ENCODE peak calls at places on chromosomes 1 and 21, in ten cellular contexts. H, X, F, O, Z, B, E, I, J and Q are unnamed samples.
A peak's percentile ranks its signal among the peaks of the same experiment; 100 is the strongest.

GRCh38 chr1:204302769-204303168 is 57.0 kb downstream of the PLEKHA6 start:
- DNase-seq in H (no peak), X (no peak), F (no peak), O (no peak), Z (no peak), B (no peak), E (no peak), I (no peak), J (no peak), Q (no peak)

GRCh38 chr21:46555225-46555617 is 49.7 kb downstream of the S100B start:
- DNase-seq in H (no peak), X (no peak), F (no peak), O (no peak), Z (no peak), B (no peak), E (no peak), I (no peak), J (no peak), Q (no peak)

GRCh38 chr1:65036614-65037180 is 70.3 kb upstream of the JAK1 start:
- DNase-seq in H (no peak), X (peak; percentile 22), F (no peak), O (no peak), Z (no peak), B (peak; percentile 69), E (no peak), I (no peak), J (no peak), Q (no peak)

GRCh38 chr1:77533660-77534295 is 148.7 kb downstream of the ZZZ3 start:
- DNase-seq in H (peak; percentile 73), X (peak; percentile 43), F (peak; percentile 46), O (peak; percentile 66), Z (peak; percentile 71), B (peak; percentile 50), E (peak; percentile 44), I (peak; percentile 64), J (peak; percentile 67), Q (peak; percentile 59)

GRCh38 chr1:70385477-70385876 is 25.6 kb upstream of the CTH start:
- DNase-seq in H (no peak), X (no peak), F (no peak), O (no peak), Z (no peak), B (no peak), E (no peak), I (peak; percentile 2), J (no peak), Q (no peak)

GRCh38 chr1:74199504-74199903 is 1.5 kb downstream of the FPGT start:
- DNase-seq in H (no peak), X (no peak), F (no peak), O (no peak), Z (no peak), B (no peak), E (no peak), I (no peak), J (no peak), Q (no peak)

GRCh38 chr21:29367335-29367734 is 68.6 kb downstream of the BACH1 start:
- DNase-seq in H (no peak), X (no peak), F (no peak), O (no peak), Z (no peak), B (no peak), E (no peak), I (no peak), J (no peak), Q (no peak)

GRCh38 chr21:16159213-16159970 is 429.6 kb downstream of the USP25 start:
- DNase-seq in H (no peak), X (peak; percentile 76), F (peak; percentile 6), O (no peak), Z (no peak), B (no peak), E (no peak), I (no peak), J (no peak), Q (no peak)

GRCh38 chr1:21293537-21294265 is 3.4 kb upstream of the ECE1 start:
- DNase-seq in H (no peak), X (no peak), F (no peak), O (no peak), Z (no peak), B (no peak), E (no peak), I (peak; percentile 94), J (no peak), Q (no peak)

GRCh38 chr1:183837062-183837461 is 32.1 kb downstream of the RGL1 start:
- DNase-seq in H (no peak), X (no peak), F (no peak), O (no peak), Z (no peak), B (no peak), E (no peak), I (no peak), J (no peak), Q (no peak)

DNA sequence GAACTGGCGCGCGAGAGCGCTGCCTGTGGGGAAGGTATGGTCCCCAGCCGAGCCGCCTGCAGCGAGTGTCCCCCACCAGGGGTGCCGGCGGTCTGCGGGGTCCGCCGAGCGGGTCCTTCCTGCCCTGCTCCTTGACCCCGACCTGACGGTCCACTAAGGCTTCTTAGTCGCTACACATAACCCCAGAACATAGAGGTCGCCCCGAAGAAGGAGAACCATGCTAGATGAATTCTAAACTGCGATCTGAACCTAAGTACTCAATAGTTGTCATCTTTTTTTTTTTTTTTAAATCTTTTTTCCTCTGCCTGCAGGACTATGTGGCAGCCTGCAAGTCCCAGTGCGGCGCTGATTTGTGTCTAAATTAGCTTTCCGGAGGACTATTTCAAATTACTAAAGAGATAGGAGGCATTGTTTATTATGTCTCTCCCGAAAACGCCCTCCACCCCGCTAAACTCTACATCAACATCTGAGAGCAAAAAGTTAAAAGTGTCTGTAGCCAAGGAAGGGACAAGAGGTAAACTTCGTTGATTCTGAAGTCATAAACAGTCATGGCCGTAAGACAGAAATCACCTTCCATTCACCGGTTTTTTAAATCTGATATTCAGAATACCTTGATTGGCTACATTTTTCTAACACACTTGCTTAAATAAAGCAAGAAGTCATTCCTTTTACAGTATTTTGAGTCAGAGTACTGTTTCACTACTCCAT is 476 bp downstream of the AXDND1 start:
- DNase-seq in H (no peak), X (peak; percentile 23), F (no peak), O (no peak), Z (peak; percentile 12), B (no peak), E (no peak), I (no peak), J (no peak), Q (no peak)
- TF ChIP-seq CTCF in H (peak; percentile 19), X (no peak), F (no peak), O (no peak), Z (no peak), B (peak; percentile 31), E (no peak), I (no peak), J (no peak), Q (no peak)

GRCh38 chr1:236608930-236609726 is 4.8 kb upstream of the HEATR1 start:
- DNase-seq in H (peak; percentile 57), X (peak; percentile 42), F (no peak), O (peak; percentile 79), Z (peak; percentile 90), B (peak; percentile 49), E (no peak), I (peak; percentile 34), J (peak; percentile 74), Q (peak; percentile 74)

GRCh38 chr1:236605030-236605806 is 902 bp upstream of the HEATR1 start:
- DNase-seq in H (no peak), X (no peak), F (no peak), O (no peak), Z (no peak), B (no peak), E (no peak), I (no peak), J (no peak), Q (no peak)

GRCh38 chr1:236602171-236602570 is 2.1 kb downstream of the HEATR1 start:
- DNase-seq in H (no peak), X (no peak), F (no peak), O (no peak), Z (no peak), B (no peak), E (no peak), I (no peak), J (no peak), Q (no peak)

GRCh38 chr1:236603896-236604217 is 459 bp downstream of the HEATR1 start:
- DNase-seq in H (no peak), X (no peak), F (no peak), O (no peak), Z (no peak), B (no peak), E (no peak), I (peak; percentile 24), J (no peak), Q (peak; percentile 20)

DNA sequence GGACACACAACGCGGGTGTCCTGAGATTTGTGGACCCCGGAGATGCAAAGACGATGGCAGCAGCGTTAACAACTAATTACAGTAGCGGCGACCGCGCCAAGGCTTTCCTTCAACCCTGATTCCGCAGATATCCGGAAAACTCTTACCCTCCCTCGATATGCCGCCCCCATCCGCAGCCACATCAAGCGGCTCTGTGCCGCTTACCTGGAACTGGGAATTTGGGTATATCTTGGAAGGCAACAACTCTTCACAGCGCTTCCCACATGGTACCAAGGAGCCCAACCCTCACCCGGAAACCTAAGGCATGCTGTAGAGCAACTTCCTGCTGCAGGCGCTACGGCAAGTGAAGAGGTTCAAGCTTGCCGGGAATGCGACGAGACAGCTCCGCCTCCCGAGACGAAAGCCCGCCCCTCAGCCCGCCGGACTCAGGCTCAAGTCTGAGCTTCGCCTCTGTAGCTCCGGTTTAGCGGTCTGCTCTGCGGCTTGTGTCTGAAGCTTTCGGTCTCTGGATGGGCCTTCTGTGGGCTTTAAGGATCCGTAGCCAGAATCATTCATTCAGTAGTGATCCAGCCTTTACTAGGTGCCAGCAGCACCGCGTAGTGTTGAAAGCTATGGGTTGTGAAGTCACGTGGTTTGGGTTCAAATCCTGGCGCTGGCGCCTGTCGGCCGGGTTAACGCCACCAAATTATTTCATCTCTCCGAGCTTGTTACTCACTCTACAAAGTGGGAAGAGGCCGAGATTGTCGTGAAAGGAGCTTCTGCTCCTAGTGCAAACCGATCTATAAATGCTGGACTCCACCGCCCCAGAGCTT is at the start of gene HEATR1:
- DNase-seq in H (peak; percentile 91), X (peak; percentile 93), F (peak; percentile 91), O (peak; percentile 94), Z (peak; percentile 99), B (peak; percentile 88), E (peak; percentile 91), I (peak; percentile 96), J (peak; percentile 94), Q (peak; percentile 90)
- TF ChIP-seq CTCF in H (no peak), X (no peak), F (no peak), O (no peak), Z (no peak), B (no peak), E (no peak), I (peak; percentile 10), J (no peak), Q (no peak)

GRCh38 chr1:240341365-240342250 is 249.9 kb downstream of the FMN2 start:
- DNase-seq in H (no peak), X (no peak), F (no peak), O (no peak), Z (no peak), B (no peak), E (no peak), I (no peak), J (no peak), Q (no peak)
- TF ChIP-seq CTCF in H (no peak), X (no peak), F (no peak), O (no peak), Z (no peak), B (no peak), E (no peak), I (no peak), J (no peak), Q (no peak)

DNA sequence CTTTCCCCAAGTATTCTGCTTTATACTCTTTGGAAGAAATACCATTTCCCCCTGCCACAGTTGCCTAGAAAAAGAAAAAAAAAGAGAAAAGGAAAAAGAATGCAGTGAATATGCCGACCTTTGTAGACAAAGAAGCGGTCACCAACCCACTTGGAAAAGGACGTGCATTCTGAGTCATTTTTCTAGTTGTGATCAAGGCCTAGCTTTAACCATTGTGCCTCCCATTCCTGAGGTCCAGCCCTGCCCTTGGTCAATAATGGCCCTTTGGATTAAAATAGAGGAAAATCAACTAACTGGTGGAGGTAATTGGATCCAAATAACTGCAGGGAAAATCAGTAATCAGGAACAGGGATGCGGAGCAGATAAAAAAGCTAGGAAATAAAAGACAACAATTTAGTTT is 24.8 kb downstream of the S1PR1 start:
- DNase-seq in H (no peak), X (no peak), F (no peak), O (no peak), Z (no peak), B (peak; percentile 46), E (no peak), I (no peak), J (no peak), Q (no peak)
- TF ChIP-seq CTCF in H (no peak), X (no peak), F (no peak), O (no peak), Z (no peak), B (no peak), E (no peak), I (no peak), J (no peak), Q (no peak)